ENCODE peak calls at places on chromosomes 1 and 21, in eight cellular contexts. W, D, K, Z, N, I, Y and X are unnamed samples.

GRCh38 chr1:32180186-32181060 is 948 bp downstream of the TXLNA start:
- DNase-seq in W (peak), D (no peak), K (peak), Z (peak), N (peak), I (no peak), Y (no peak), X (peak)

GRCh38 chr21:44658913-44659595 is 1.3 kb downstream of the KRTAP12-3 start:
- DNase-seq in W (no peak), D (no peak), K (no peak), Z (no peak), N (no peak), I (no peak), Y (no peak), X (no peak)

GRCh38 chr1:234512376-234512965 is 33.5 kb upstream of the TARBP1 start:
- DNase-seq in W (no peak), D (no peak), K (no peak), Z (no peak), N (no peak), I (no peak), Y (no peak), X (no peak)

GRCh38 chr1:44040418-44040817 is 9.2 kb upstream of the SLC6A9 start:
- DNase-seq in W (no peak), D (no peak), K (no peak), Z (no peak), N (no peak), I (no peak), Y (no peak), X (no peak)

GRCh38 chr1:98147280-98147679 is 226.4 kb upstream of the DPYD start:
- DNase-seq in W (no peak), D (no peak), K (no peak), Z (no peak), N (no peak), I (no peak), Y (no peak), X (peak)

GRCh38 chr1:236143104-236143948 is 987 bp downstream of the GPR137B start:
- DNase-seq in W (no peak), D (peak), K (peak), Z (no peak), N (peak), I (no peak), Y (no peak), X (peak)

GRCh38 chr1:35062518-35063196 is 16.5 kb upstream of the ZMYM1 start:
- DNase-seq in W (no peak), D (no peak), K (no peak), Z (peak), N (peak), I (no peak), Y (peak), X (peak)

GRCh38 chr1:230899845-230900251 is 31.5 kb upstream of the C1orf198 start:
- DNase-seq in W (no peak), D (peak), K (no peak), Z (no peak), N (peak), I (peak), Y (no peak), X (peak)

GRCh38 chr1:84913025-84913892 is 20.3 kb upstream of the LPAR3 start:
- DNase-seq in W (no peak), D (no peak), K (no peak), Z (peak), N (peak), I (no peak), Y (no peak), X (no peak)

GRCh38 chr1:100354971-100355394 is 2.7 kb downstream of the CDC14A start:
- DNase-seq in W (peak), D (no peak), K (no peak), Z (no peak), N (peak), I (no peak), Y (no peak), X (peak)

GRCh38 chr1:180791806-180792205 is 120.9 kb upstream of the KIAA1614 start:
- DNase-seq in W (no peak), D (no peak), K (no peak), Z (no peak), N (peak), I (no peak), Y (no peak), X (peak)

GRCh38 chr1:163227126-163227525 is 24.4 kb upstream of the RGS5 start:
- DNase-seq in W (no peak), D (no peak), K (no peak), Z (no peak), N (peak), I (no peak), Y (no peak), X (no peak)

GRCh38 chr1:43317817-43318471 is 17.2 kb downstream of the TIE1 start:
- DNase-seq in W (no peak), D (no peak), K (no peak), Z (no peak), N (peak), I (no peak), Y (no peak), X (no peak)

GRCh38 chr21:42038393-42038792 is 28.2 kb upstream of the ZBTB21 start:
- DNase-seq in W (no peak), D (no peak), K (no peak), Z (no peak), N (no peak), I (no peak), Y (no peak), X (no peak)

GRCh38 chr1:85274969-85275453 is 1.4 kb downstream of the BCL10 start:
- DNase-seq in W (no peak), D (no peak), K (no peak), Z (no peak), N (peak), I (peak), Y (no peak), X (peak)

GRCh38 chr1:83761084-83761760 is 237.7 kb downstream of the TTLL7 start:
- DNase-seq in W (no peak), D (no peak), K (no peak), Z (no peak), N (no peak), I (no peak), Y (peak), X (no peak)
- TF ChIP-seq CTCF in W (no peak), D (no peak), K (no peak), Z (no peak), N (no peak), I (no peak), Y (no peak), X (no peak)

GRCh38 chr1:176575991-176576390 is 113.0 kb downstream of the PAPPA2 start:
- DNase-seq in W (no peak), D (no peak), K (no peak), Z (no peak), N (peak), I (no peak), Y (no peak), X (no peak)
- TF ChIP-seq CTCF in W (no peak), D (no peak), K (no peak), Z (no peak), N (no peak), I (no peak), Y (no peak), X (no peak)

GRCh38 chr1:154727409-154727808 is 119.4 kb upstream of the ADAR start:
- DNase-seq in W (no peak), D (no peak), K (no peak), Z (no peak), N (no peak), I (no peak), Y (peak), X (no peak)

GRCh38 chr1:154729031-154729442 is 121.1 kb upstream of the ADAR start:
- DNase-seq in W (no peak), D (no peak), K (no peak), Z (no peak), N (peak), I (no peak), Y (no peak), X (peak)

GRCh38 chr1:154726443-154726842 is 118.5 kb upstream of the ADAR start:
- DNase-seq in W (no peak), D (no peak), K (no peak), Z (no peak), N (no peak), I (no peak), Y (peak), X (no peak)

GRCh38 chr1:154725841-154726240 is 117.9 kb upstream of the ADAR start:
- DNase-seq in W (no peak), D (no peak), K (no peak), Z (no peak), N (no peak), I (no peak), Y (no peak), X (no peak)

GRCh38 chr1:154726903-154727302 is 118.9 kb upstream of the ADAR start:
- DNase-seq in W (no peak), D (no peak), K (no peak), Z (no peak), N (no peak), I (no peak), Y (no peak), X (no peak)
- TF ChIP-seq CTCF in W (no peak), D (no peak), K (no peak), Z (peak), N (no peak), I (no peak), Y (no peak), X (no peak)

GRCh38 chr21:27476696-27477095 is 509.8 kb upstream of the ADAMTS5 start:
- DNase-seq in W (no peak), D (peak), K (no peak), Z (no peak), N (peak), I (no peak), Y (no peak), X (peak)
- TF ChIP-seq CTCF in W (no peak), D (peak), K (no peak), Z (peak), N (peak), I (peak), Y (no peak), X (peak)

GRCh38 chr1:112394743-112395062 is 1.3 kb upstream of the CTTNBP2NL start:
- DNase-seq in W (no peak), D (no peak), K (no peak), Z (no peak), N (no peak), I (no peak), Y (no peak), X (no peak)
- TF ChIP-seq CTCF in W (no peak), D (no peak), K (no peak), Z (no peak), N (no peak), I (no peak), Y (no peak), X (no peak)